ENCODE peak calls at places on chromosomes 4 and X, in eight cellular contexts. I is body of pancreas, J is DND-41, R is Caco-2, X is kidney, D is GM12865, C is Calu3, S is HFFc6. K is an unnamed sample.

GRCh38 chr4:7941111-7942018 is 1.7 kb upstream of the AFAP1 start:
- DNase-seq in X (peak), C (peak), S (no peak), R (peak), I (no peak), J (no peak), D (no peak), K (peak)

GRCh38 chr4:118400362-118400761 is 47.6 kb upstream of the PRSS12 start:
- DNase-seq in C (no peak), X (no peak), D (no peak), S (no peak), J (no peak), I (no peak), R (no peak), K (peak)

GRCh38 chrX:97524340-97524739 is 640.6 kb downstream of the RPA4 start:
- DNase-seq in R (no peak), C (no peak), S (no peak), D (no peak), X (no peak), J (no peak), I (no peak), K (peak)

GRCh38 chrX:151801980-151802379 is 67.4 kb downstream of the CNGA2 start:
- DNase-seq in R (no peak), D (no peak), I (no peak), X (no peak), S (no peak), C (peak), J (no peak), K (peak)

GRCh38 chr4:120694973-120695372 is 227.6 kb downstream of the PRDM5 start:
- DNase-seq in J (no peak), I (peak), S (peak), D (no peak), R (no peak), X (no peak), C (peak), K (peak)

GRCh38 chr4:102578270-102578669 is 77.1 kb downstream of the NFKB1 start:
- DNase-seq in D (no peak), S (no peak), J (no peak), C (no peak), I (no peak), R (no peak), X (no peak), K (no peak)

GRCh38 chrX:107442914-107443527 is 6.4 kb upstream of the FRMPD3 start:
- DNase-seq in I (no peak), J (no peak), R (peak), X (no peak), S (no peak), C (peak), D (no peak), K (peak)

GRCh38 chr4:163107754-163108153 is 58.9 kb downstream of the NAF1 start:
- DNase-seq in D (peak), S (peak), X (no peak), I (no peak), J (no peak), C (peak), R (no peak), K (peak)

GRCh38 chrX:8565729-8566128 is 101.1 kb downstream of the VCX3B start:
- DNase-seq in C (no peak), X (no peak), S (no peak), I (no peak), J (no peak), D (no peak), R (no peak), K (no peak)

GRCh38 chr4:7539659-7540058 is 104.9 kb upstream of the PSAPL1 start:
- DNase-seq in R (peak), D (peak), C (peak), S (no peak), X (no peak), I (no peak), J (peak), K (no peak)

GRCh38 chrX:71542411-71542810 is 9.5 kb downstream of the OGT start:
- DNase-seq in D (no peak), I (no peak), X (no peak), S (peak), J (no peak), C (no peak), R (no peak), K (peak)

GRCh38 chrX:124931241-124931640 is 388.4 kb upstream of the TEX13C start:
- DNase-seq in X (no peak), C (no peak), I (no peak), D (no peak), R (no peak), S (no peak), J (no peak), K (no peak)

GRCh38 chr4:1503583-1504471 is 97.6 kb upstream of the NKX1-1 start:
- DNase-seq in I (peak), S (no peak), C (no peak), D (no peak), J (no peak), R (peak), X (peak), K (no peak)

GRCh38 chr4:173121044-173121685 is 47.4 kb upstream of the GALNT7 start:
- DNase-seq in S (no peak), R (peak), J (peak), C (peak), X (no peak), I (peak), D (peak), K (peak)

GRCh38 chr4:80183196-80184052 is 13.9 kb upstream of the PRDM8 start:
- DNase-seq in D (no peak), I (no peak), C (no peak), J (no peak), X (peak), R (no peak), S (peak), K (no peak)

GRCh38 chr4:88975925-88976511 is 81.0 kb downstream of the FAM13A start:
- DNase-seq in C (no peak), J (no peak), D (no peak), S (no peak), I (no peak), R (no peak), X (no peak), K (no peak)

GRCh38 chr4:53914313-53915016 is 149.9 kb downstream of the CHIC2 start:
- DNase-seq in D (no peak), S (peak), J (no peak), I (no peak), C (peak), X (no peak), R (no peak), K (peak)

GRCh38 chr4:37890501-37891220 is at the start of gene TBC1D1:
- DNase-seq in C (peak), R (no peak), J (peak), S (no peak), X (peak), I (peak), D (peak), K (peak)

GRCh38 chrX:29787666-29788065 is 427.7 kb upstream of the MAGEB2 start:
- DNase-seq in I (no peak), D (no peak), S (no peak), J (no peak), C (no peak), R (no peak), X (no peak), K (no peak)

GRCh38 chr4:177573487-177573886 is 131.2 kb upstream of the AGA start:
- DNase-seq in J (no peak), X (no peak), D (no peak), C (no peak), R (no peak), S (peak), I (no peak), K (peak)

GRCh38 chr4:37922323-37922722 is 31.4 kb downstream of the TBC1D1 start:
- DNase-seq in R (no peak), I (no peak), J (no peak), D (no peak), X (no peak), C (no peak), S (no peak), K (peak)

GRCh38 chr4:168483786-168484185 is 3.5 kb upstream of the DDX60L start:
- DNase-seq in S (peak), D (no peak), I (no peak), C (no peak), J (no peak), R (no peak), X (no peak), K (no peak)

GRCh38 chrX:86887341-86887740 is 630.3 kb upstream of the KLHL4 start:
- DNase-seq in I (no peak), C (no peak), R (no peak), J (no peak), X (no peak), D (no peak), S (no peak), K (no peak)

GRCh38 chr4:40722576-40723161 is 27.1 kb upstream of the NSUN7 start:
- DNase-seq in D (peak), I (peak), X (no peak), J (peak), S (no peak), R (no peak), C (peak), K (peak)
- TF ChIP-seq CTCF in D (no peak), I (no peak), X (no peak), J (no peak), S (no peak), R (no peak), C (no peak), K (no peak)

GRCh38 chr4:151644625-151645024 is 116.2 kb downstream of the GATB start:
- DNase-seq in I (peak), R (peak), X (no peak), S (no peak), J (peak), D (peak), C (peak), K (peak)

GRCh38 chr4:151643564-151643963 is 117.2 kb downstream of the GATB start:
- DNase-seq in J (no peak), R (no peak), I (no peak), D (no peak), S (no peak), C (no peak), X (no peak), K (no peak)

GRCh38 chr4:151641983-151642382 is 118.8 kb downstream of the GATB start:
- DNase-seq in X (no peak), C (no peak), I (no peak), D (no peak), S (no peak), J (no peak), R (no peak), K (no peak)

GRCh38 chr4:151649461-151649860 is 111.3 kb downstream of the GATB start:
- DNase-seq in X (no peak), C (no peak), R (no peak), I (no peak), S (no peak), J (no peak), D (no peak), K (no peak)

DNA sequence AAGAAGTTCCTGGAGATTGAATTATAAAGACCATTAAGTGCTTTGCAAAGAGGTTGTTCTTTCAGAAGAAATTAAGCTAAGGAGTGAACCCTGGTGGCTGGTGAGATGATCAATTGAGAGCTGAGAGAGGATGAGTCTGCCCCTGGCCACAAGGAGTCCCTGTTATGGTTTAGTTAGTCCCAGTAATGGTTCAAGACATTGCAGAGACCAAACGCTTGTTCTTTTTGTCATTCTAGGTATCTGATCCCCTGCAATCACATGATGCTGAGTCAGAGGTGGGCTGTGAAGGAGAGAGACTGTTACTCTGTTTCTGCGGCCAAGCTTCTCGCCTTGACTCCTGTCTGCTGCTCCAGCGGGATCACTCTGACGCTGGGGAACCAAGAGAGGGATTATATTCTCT is 114.5 kb downstream of the GATB start:
- DNase-seq in C (no peak), J (no peak), I (no peak), S (no peak), R (no peak), X (no peak), D (no peak), K (no peak)
- TF ChIP-seq CTCF in C (no peak), J (peak), I (no peak), S (peak), R (no peak), X (no peak), D (no peak), K (no peak)

DNA sequence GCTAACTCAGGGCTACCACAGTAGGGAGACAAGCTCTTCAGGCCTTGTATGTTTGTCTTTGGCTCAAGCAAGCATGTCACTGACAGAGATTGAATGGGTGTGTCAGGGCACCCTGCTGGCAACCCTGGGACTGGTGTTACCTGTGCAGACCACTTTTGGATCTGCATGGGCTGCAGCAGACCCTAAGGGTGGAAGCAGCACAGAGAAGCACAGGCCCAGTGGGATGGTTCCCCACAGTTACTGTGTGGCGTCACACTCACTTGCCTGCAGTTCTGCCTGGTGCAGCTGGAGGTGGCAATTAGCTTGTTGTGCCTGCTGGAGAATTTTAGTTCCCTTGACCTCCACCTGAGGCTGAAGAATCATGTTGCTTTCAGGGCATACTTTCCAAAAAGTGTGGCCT is 46.0 kb downstream of the ZNF185 start:
- DNase-seq in I (no peak), C (no peak), X (no peak), S (no peak), R (no peak), J (no peak), D (no peak), K (no peak)
- TF ChIP-seq CTCF in I (no peak), C (no peak), X (no peak), S (no peak), R (no peak), J (no peak), D (no peak), K (no peak)

DNA sequence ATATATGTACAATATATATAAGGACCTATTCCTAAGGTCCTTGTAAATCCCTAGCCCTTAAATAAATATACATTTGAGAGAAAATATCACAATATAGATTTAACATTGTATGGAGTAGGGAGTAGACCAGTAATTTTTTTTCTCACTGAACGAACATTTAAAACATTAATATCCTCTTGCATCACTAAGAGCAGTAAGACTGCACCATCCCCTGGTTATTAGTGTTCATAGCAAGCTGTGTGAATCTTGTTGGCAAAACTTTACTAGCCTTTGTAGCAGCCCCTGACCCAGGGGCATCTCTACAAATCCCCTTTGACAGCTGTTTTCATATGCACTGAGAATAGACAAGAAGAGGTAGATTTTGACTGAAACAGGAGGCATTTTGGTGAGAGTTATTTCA is 146.5 kb downstream of the IL1RAPL2 start:
- DNase-seq in D (no peak), J (no peak), X (no peak), S (no peak), R (no peak), C (no peak), I (no peak), K (peak)
- TF ChIP-seq CTCF in D (no peak), J (no peak), X (peak), S (no peak), R (no peak), C (no peak), I (no peak), K (peak)